ENCODE peak calls at places on chromosomes 2 and 18, in four cellular contexts. Q is dermis blood vessel endothelial cell, C is myocyte, D is iris pigment epithelial cell. I is an unnamed sample.

GRCh38 chr2:33806041-33806440 is 206.9 kb upstream of the FAM98A start:
- DNase-seq in C (no peak), Q (no peak), D (no peak), I (no peak)

GRCh38 chr18:22914633-22915032 is 18.5 kb upstream of the RBBP8 start:
- DNase-seq in C (no peak), D (no peak), Q (no peak), I (peak)

GRCh38 chr2:116510117-116510671 is 1304.3 kb upstream of the DDX18 start:
- DNase-seq in C (no peak), D (peak), Q (no peak), I (peak)

GRCh38 chr18:70160075-70160678 is 45.3 kb downstream of the RTTN start:
- DNase-seq in D (no peak), Q (no peak), C (no peak), I (no peak)

GRCh38 chr2:136437461-136437860 is 319.5 kb upstream of the CXCR4 start:
- DNase-seq in D (no peak), Q (no peak), C (no peak), I (no peak)

GRCh38 chr2:241771286-241772062 is 5.1 kb upstream of the GAL3ST2 start:
- DNase-seq in Q (peak), C (no peak), D (peak), I (no peak)

GRCh38 chr2:140242889-140243288 is 1462.7 kb upstream of the NXPH2 start:
- DNase-seq in C (no peak), Q (no peak), D (no peak), I (no peak)

GRCh38 chr2:215280326-215280725 is 31.5 kb upstream of the ATIC start:
- DNase-seq in Q (no peak), C (peak), D (no peak), I (no peak)

GRCh38 chr2:189151897-189152296 is 27.7 kb downstream of the COL5A2 start:
- DNase-seq in C (no peak), Q (no peak), D (no peak), I (no peak)

GRCh38 chr2:133657591-133657990 is 89.3 kb upstream of the NCKAP5 start:
- DNase-seq in Q (peak), C (no peak), D (peak), I (no peak)

GRCh38 chr2:196176142-196176738 is 4.9 kb upstream of the STK17B start:
- DNase-seq in Q (no peak), D (no peak), C (no peak), I (no peak)

GRCh38 chr18:49892148-49892924 is 79.0 kb upstream of the ACAA2 start:
- DNase-seq in Q (peak), D (peak), C (no peak), I (no peak)

GRCh38 chr18:78685980-78686530 is 293.6 kb upstream of the SALL3 start:
- DNase-seq in C (no peak), D (no peak), Q (no peak), I (no peak)

GRCh38 chr2:38835015-38835601 is 40.6 kb downstream of the DHX57 start:
- DNase-seq in C (peak), D (peak), Q (peak), I (no peak)

GRCh38 chr2:65917990-65918389 is 485.6 kb upstream of the SPRED2 start:
- DNase-seq in D (no peak), Q (no peak), C (no peak), I (no peak)

GRCh38 chr2:42859006-42859552 is 66.7 kb upstream of the HAAO start:
- DNase-seq in C (peak), D (peak), Q (peak), I (peak)

GRCh38 chr2:110180036-110180435 is 24.8 kb downstream of the NPHP1 start:
- DNase-seq in D (no peak), C (no peak), Q (no peak), I (no peak)

GRCh38 chr2:85605406-85606115 is 3.1 kb upstream of the TMEM150A start:
- DNase-seq in C (peak), Q (peak), D (peak), I (peak)

GRCh38 chr18:13136056-13136688 is 82.4 kb upstream of the LDLRAD4 start:
- DNase-seq in D (no peak), Q (no peak), C (peak), I (peak)

GRCh38 chr2:61950133-61950560 is 44.7 kb downstream of the COMMD1 start:
- DNase-seq in D (peak), C (no peak), Q (peak), I (no peak)

GRCh38 chr2:82803307-82803706 is 1655.8 kb downstream of the SUCLG1 start:
- DNase-seq in Q (no peak), C (no peak), D (no peak), I (no peak)

GRCh38 chr18:79574938-79575525 is 104.6 kb upstream of the CTDP1 start:
- DNase-seq in C (no peak), Q (no peak), D (no peak), I (no peak)

GRCh38 chr2:207682557-207682956 is 28.9 kb upstream of the CCNYL1 start:
- DNase-seq in D (no peak), Q (no peak), C (no peak), I (no peak)

GRCh38 chr2:66872056-66872821 is 437.3 kb downstream of the MEIS1 start:
- DNase-seq in D (peak), Q (no peak), C (no peak), I (no peak)

GRCh38 chr2:192499476-192499875 is 304.7 kb upstream of the TMEFF2 start:
- DNase-seq in Q (no peak), D (peak), C (peak), I (no peak)

GRCh38 chr18:33424266-33424946 is 16.1 kb downstream of the CCDC178 start:
- DNase-seq in Q (no peak), C (no peak), D (no peak), I (no peak)

GRCh38 chr2:207337234-207338219 is 171.8 kb upstream of the KLF7 start:
- DNase-seq in Q (no peak), C (peak), D (peak), I (no peak)

GRCh38 chr2:160534249-160534648 is 40.6 kb upstream of the RBMS1 start:
- DNase-seq in C (no peak), D (no peak), Q (no peak), I (no peak)

GRCh38 chr2:195319548-195320415 is 337.2 kb upstream of the SLC39A10 start:
- DNase-seq in D (peak), C (no peak), Q (no peak), I (no peak)

I was measured in NCI-H1105 treated with DMSO at 0.1 percent for 48 hours.